ENCODE peak calls at places on chromosomes 2 and 18, in six cellular contexts. F, L, R, Z, T and S are unnamed samples.
A peak's percentile ranks its signal among the peaks of the same experiment; 100 is the strongest.

GRCh38 chr2:177393381-177393780 is 808 bp downstream of the AGPS start:
- DNase-seq in F (no peak), L (peak; percentile 33), R (no peak), Z (no peak), T (no peak), S (no peak)

GRCh38 chr2:213959589-213959988 is 451.3 kb upstream of the VWC2L start:
- DNase-seq in F (no peak), L (no peak), R (no peak), Z (no peak), T (no peak), S (no peak)

GRCh38 chr18:12838178-12838634 is 45.8 kb downstream of the PTPN2 start:
- DNase-seq in F (no peak), L (peak; percentile 81), R (peak; percentile 39), Z (no peak), T (no peak), S (peak; percentile 60)

GRCh38 chr2:60353863-60354262 is 199.6 kb downstream of the BCL11A start:
- DNase-seq in F (no peak), L (no peak), R (peak; percentile 87), Z (no peak), T (peak; percentile 26), S (no peak)

GRCh38 chr2:173630425-173631122 is 275.9 kb downstream of the CDCA7 start:
- DNase-seq in F (no peak), L (no peak), R (no peak), Z (no peak), T (peak; percentile 39), S (no peak)

GRCh38 chr2:28594369-28595108 is 98.7 kb downstream of the PLB1 start:
- DNase-seq in F (peak; percentile 92), L (peak; percentile 96), R (peak; percentile 28), Z (peak; percentile 91), T (peak; percentile 98), S (peak; percentile 96)

GRCh38 chr2:113791697-113792590 is 35.5 kb upstream of the SLC35F5 start:
- DNase-seq in F (no peak), L (no peak), R (peak; percentile 61), Z (no peak), T (no peak), S (no peak)

GRCh38 chr2:204738721-204739120 is 193.4 kb downstream of the PARD3B start:
- DNase-seq in F (no peak), L (no peak), R (no peak), Z (no peak), T (no peak), S (no peak)

GRCh38 chr2:43897492-43897891 is 58.7 kb downstream of the ABCG8 start:
- DNase-seq in F (no peak), L (no peak), R (no peak), Z (no peak), T (no peak), S (no peak)

GRCh38 chr2:205883965-205884364 is 201.7 kb downstream of the NRP2 start:
- DNase-seq in F (no peak), L (no peak), R (no peak), Z (no peak), T (no peak), S (no peak)

GRCh38 chr2:150459281-150459680 is 28.2 kb downstream of the RND3 start:
- DNase-seq in F (no peak), L (no peak), R (no peak), Z (no peak), T (no peak), S (no peak)

GRCh38 chr2:132252894-132253264 is 91.1 kb upstream of the ANKRD30BL start:
- DNase-seq in F (no peak), L (no peak), R (no peak), Z (no peak), T (no peak), S (no peak)

GRCh38 chr2:34105015-34105767 is 506.1 kb upstream of the FAM98A start:
- DNase-seq in F (no peak), L (no peak), R (no peak), Z (no peak), T (no peak), S (no peak)

GRCh38 chr2:5618271-5618670 is 73.9 kb upstream of the SOX11 start:
- DNase-seq in F (no peak), L (no peak), R (no peak), Z (no peak), T (no peak), S (no peak)

GRCh38 chr2:230713331-230714121 is 884 bp downstream of the CAB39 start:
- DNase-seq in F (peak; percentile 80), L (peak; percentile 64), R (no peak), Z (no peak), T (no peak), S (peak; percentile 79)

GRCh38 chr2:56580242-56580641 is 396.5 kb downstream of the CCDC85A start:
- DNase-seq in F (no peak), L (no peak), R (no peak), Z (no peak), T (no peak), S (no peak)

GRCh38 chr2:33477473-33478468 is 1.3 kb downstream of the RASGRP3 start:
- DNase-seq in F (no peak), L (peak; percentile 44), R (no peak), Z (no peak), T (no peak), S (peak; percentile 33)

GRCh38 chr2:192379736-192380135 is 185.0 kb upstream of the TMEFF2 start:
- DNase-seq in F (no peak), L (no peak), R (no peak), Z (no peak), T (no peak), S (no peak)

GRCh38 chr2:107146181-107146580 is 260.2 kb upstream of the ST6GAL2 start:
- DNase-seq in F (no peak), L (no peak), R (no peak), Z (no peak), T (no peak), S (no peak)

GRCh38 chr2:213187833-213188532 is 36.6 kb upstream of the IKZF2 start:
- DNase-seq in F (no peak), L (no peak), R (no peak), Z (no peak), T (no peak), S (no peak)

DNA sequence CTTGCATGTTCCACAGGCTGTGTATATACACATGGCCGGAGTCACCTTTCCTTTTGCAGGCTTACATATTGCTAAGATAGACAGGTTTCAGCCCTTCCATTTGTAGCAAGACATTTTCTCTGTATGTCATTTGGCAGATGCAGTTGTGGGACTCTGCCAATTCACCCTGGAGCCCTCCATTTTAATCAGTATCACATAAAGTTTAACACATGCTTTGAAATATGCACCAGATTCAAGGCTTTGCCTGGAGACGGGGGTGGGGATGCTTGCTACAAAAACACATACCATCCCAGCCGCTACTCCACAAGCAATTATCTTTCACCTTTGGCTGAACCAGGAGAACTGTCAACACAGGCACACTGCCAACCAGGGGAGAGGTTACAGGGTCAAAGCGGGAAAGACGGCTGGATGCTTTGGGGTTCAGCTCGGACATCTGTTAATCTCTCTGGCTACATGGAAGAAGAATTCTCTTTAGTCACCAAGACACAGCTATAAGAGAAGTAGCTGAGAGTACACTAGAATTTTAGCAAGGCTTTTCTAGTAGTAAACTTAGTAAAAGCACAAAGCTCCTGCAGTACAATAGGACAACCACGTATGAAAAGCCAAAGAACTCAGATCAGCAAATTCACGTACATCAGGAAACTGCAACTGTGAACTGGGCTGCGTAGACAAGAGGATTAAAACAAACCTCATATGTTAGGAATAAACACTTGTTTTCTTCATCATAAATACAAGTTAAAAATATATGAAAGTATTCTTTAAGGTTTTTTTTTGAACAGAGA is 130.9 kb downstream of the EXOC6B start:
- DNase-seq in F (no peak), L (peak; percentile 40), R (no peak), Z (no peak), T (no peak), S (peak; percentile 47)
- TF ChIP-seq POLR2AphosphoS5 in F (no peak), L (no peak), R (no peak), Z (no peak), T (peak; percentile 15), S (no peak)

GRCh38 chr2:96407919-96408550 is 72.5 kb downstream of the NCAPH start:
- DNase-seq in F (no peak), L (no peak), R (no peak), Z (no peak), T (no peak), S (no peak)

GRCh38 chr2:96409543-96410184 is 74.1 kb downstream of the NCAPH start:
- DNase-seq in F (no peak), L (no peak), R (no peak), Z (no peak), T (no peak), S (no peak)

GRCh38 chr2:96412307-96413066 is 76.9 kb downstream of the NCAPH start:
- DNase-seq in F (no peak), L (no peak), R (no peak), Z (no peak), T (no peak), S (no peak)

GRCh38 chr2:96407041-96407918 is 71.7 kb downstream of the NCAPH start:
- DNase-seq in F (peak; percentile 78), L (peak; percentile 71), R (peak; percentile 26), Z (peak; percentile 72), T (no peak), S (peak; percentile 63)

GRCh38 chr2:96408631-96409542 is 73.3 kb downstream of the NCAPH start:
- DNase-seq in F (no peak), L (no peak), R (no peak), Z (no peak), T (no peak), S (peak; percentile 68)
- H3K4me1 ChIP-seq in F (peaks cover 39% of the 10 kb centered on the region), L (peaks cover 22% of the 10 kb centered on the region), R (peaks cover 6% of the 10 kb centered on the region), Z (peaks cover 19% of the 10 kb centered on the region), T (peaks cover 22% of the 10 kb centered on the region), S (peaks cover 17% of the 10 kb centered on the region)

GRCh38 chr18:63683152-63683551 is 19.6 kb upstream of the SERPINB11 start:
- DNase-seq in F (no peak), L (no peak), R (no peak), Z (no peak), T (no peak), S (peak; percentile 34)
- H3K27ac ChIP-seq in F (no peak overlapping the region), L (no peak overlapping the region), R (no peak overlapping the region), Z (no peak overlapping the region), T (no peak overlapping the region), S (peak overlapping the region; percentile 80)

DNA sequence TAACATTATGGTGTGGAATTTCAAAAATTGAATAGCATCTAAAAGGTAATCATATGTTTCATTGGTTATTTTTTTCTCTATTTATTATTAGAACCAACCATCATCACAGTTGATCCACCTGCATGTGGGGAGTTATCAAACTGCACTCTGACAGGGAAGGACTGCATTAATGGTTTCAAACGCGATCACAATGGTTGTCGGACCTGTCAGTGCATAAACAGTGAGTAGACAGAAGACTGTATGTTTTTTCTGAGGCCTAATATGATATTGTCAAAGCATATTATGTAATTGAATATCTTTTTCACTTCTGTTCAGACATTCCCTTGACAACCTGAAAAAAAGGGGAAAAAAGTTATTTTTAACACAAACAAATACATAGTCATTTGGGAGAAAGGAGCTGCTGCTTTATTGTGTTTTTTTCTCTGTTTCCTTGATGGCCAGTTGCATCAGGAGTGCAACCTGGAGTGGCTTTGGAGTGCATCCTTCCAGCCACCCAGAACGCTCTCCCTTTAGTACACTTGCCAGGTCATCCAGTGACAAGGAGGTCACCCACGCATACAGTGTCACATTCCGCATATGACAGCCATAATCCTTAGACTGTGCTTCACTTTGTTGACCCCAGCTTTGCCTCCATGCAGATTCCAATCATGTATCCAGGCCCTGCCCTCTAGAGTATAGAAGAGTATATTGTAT is 98.7 kb downstream of the FEZ2 start:
- DNase-seq in F (no peak), L (no peak), R (no peak), Z (no peak), T (no peak), S (no peak)
- TF ChIP-seq POLR2AphosphoS5 in F (no peak), L (no peak), R (no peak), Z (no peak), T (no peak), S (no peak)

GRCh38 chr2:198657520-198658121 is 800.1 kb downstream of the SATB2 start:
- DNase-seq in F (no peak), L (peak; percentile 36), R (no peak), Z (no peak), T (no peak), S (no peak)
- H3K4me1 ChIP-seq in F (peaks cover 8% of the 10 kb centered on the region), L (peaks cover 22% of the 10 kb centered on the region), R (no peaks in the 10 kb centered on the region), Z (no peaks in the 10 kb centered on the region), T (no peaks in the 10 kb centered on the region), S (no peaks in the 10 kb centered on the region)